ENCODE peak calls at places on chromosome 22, in nine cellular contexts. One of them, this sample, is unnamed.

GRCh38 chr22:25702571-25703167 is 39.3 kb upstream of the MYO18B start:
- DNase-seq in midbrain: no peak
- DNase-seq in AG09319: no peak
- DNase-seq in HTR-8/SVneo: no peak
- DNase-seq in activated T-cell treated with anti-CD3 and anti-CD28 coated beads for 1 hour: no peak
- DNase-seq in iris pigment epithelial cell: no peak
- DNase-seq in A549: no peak
- DNase-seq in HEK293T: no peak
- DNase-seq in hypothalamus: no peak
- DNase-seq in this sample: no peak

GRCh38 chr22:35352214-35353111 is 28.4 kb upstream of the HMOX1 start:
- DNase-seq in iris pigment epithelial cell: no peak
- DNase-seq in HEK293T: no peak
- DNase-seq in hypothalamus: peak
- DNase-seq in midbrain: peak
- DNase-seq in A549: peak
- DNase-seq in HTR-8/SVneo: no peak
- DNase-seq in AG09319: no peak
- DNase-seq in activated T-cell treated with anti-CD3 and anti-CD28 coated beads for 1 hour: peak
- DNase-seq in this sample: peak

GRCh38 chr22:25420925-25421904 is 143.3 kb upstream of the GRK3 start:
- DNase-seq in midbrain: no peak
- DNase-seq in HTR-8/SVneo: no peak
- DNase-seq in hypothalamus: no peak
- DNase-seq in activated T-cell treated with anti-CD3 and anti-CD28 coated beads for 1 hour: no peak
- DNase-seq in A549: no peak
- DNase-seq in AG09319: no peak
- DNase-seq in HEK293T: no peak
- DNase-seq in iris pigment epithelial cell: no peak
- DNase-seq in this sample: peak

GRCh38 chr22:19559324-19559811 is 35.2 kb upstream of the CLDN5 start:
- DNase-seq in HTR-8/SVneo: no peak
- DNase-seq in iris pigment epithelial cell: no peak
- DNase-seq in activated T-cell treated with anti-CD3 and anti-CD28 coated beads for 1 hour: no peak
- DNase-seq in midbrain: no peak
- DNase-seq in A549: no peak
- DNase-seq in AG09319: no peak
- DNase-seq in HEK293T: no peak
- DNase-seq in hypothalamus: no peak
- DNase-seq in this sample: no peak

GRCh38 chr22:20661473-20661872 is 112.4 kb upstream of the SERPIND1 start:
- DNase-seq in hypothalamus: no peak
- DNase-seq in AG09319: no peak
- DNase-seq in A549: no peak
- DNase-seq in activated T-cell treated with anti-CD3 and anti-CD28 coated beads for 1 hour: no peak
- DNase-seq in iris pigment epithelial cell: no peak
- DNase-seq in HTR-8/SVneo: no peak
- DNase-seq in midbrain: no peak
- DNase-seq in HEK293T: no peak
- DNase-seq in this sample: no peak

GRCh38 chr22:33116846-33117547 is 58.8 kb upstream of the SYN3 start:
- DNase-seq in HTR-8/SVneo: no peak
- DNase-seq in hypothalamus: no peak
- DNase-seq in activated T-cell treated with anti-CD3 and anti-CD28 coated beads for 1 hour: no peak
- DNase-seq in A549: no peak
- DNase-seq in AG09319: no peak
- DNase-seq in iris pigment epithelial cell: no peak
- DNase-seq in midbrain: no peak
- DNase-seq in HEK293T: no peak
- DNase-seq in this sample: no peak

GRCh38 chr22:30079952-30080533 is at the start of gene HORMAD2:
- DNase-seq in HTR-8/SVneo: no peak
- DNase-seq in AG09319: no peak
- DNase-seq in midbrain: peak
- DNase-seq in hypothalamus: peak
- DNase-seq in activated T-cell treated with anti-CD3 and anti-CD28 coated beads for 1 hour: no peak
- DNase-seq in HEK293T: no peak
- DNase-seq in A549: no peak
- DNase-seq in iris pigment epithelial cell: peak
- DNase-seq in this sample: no peak

GRCh38 chr22:37747090-37747714 is 50.4 kb downstream of the TRIOBP start:
- DNase-seq in iris pigment epithelial cell: peak
- DNase-seq in AG09319: no peak
- DNase-seq in HTR-8/SVneo: peak
- DNase-seq in A549: no peak
- DNase-seq in midbrain: no peak
- DNase-seq in activated T-cell treated with anti-CD3 and anti-CD28 coated beads for 1 hour: no peak
- DNase-seq in HEK293T: no peak
- DNase-seq in hypothalamus: no peak
- DNase-seq in this sample: no peak

GRCh38 chr22:42357634-42358296 is 74.4 kb downstream of the NFAM1 start:
- DNase-seq in HEK293T: no peak
- DNase-seq in A549: no peak
- DNase-seq in iris pigment epithelial cell: no peak
- DNase-seq in HTR-8/SVneo: no peak
- DNase-seq in activated T-cell treated with anti-CD3 and anti-CD28 coated beads for 1 hour: no peak
- DNase-seq in AG09319: no peak
- DNase-seq in midbrain: no peak
- DNase-seq in hypothalamus: no peak
- DNase-seq in this sample: no peak

GRCh38 chr22:49097966-49098365 is 729.7 kb downstream of the BRD1 start:
- DNase-seq in AG09319: no peak
- DNase-seq in iris pigment epithelial cell: no peak
- DNase-seq in HTR-8/SVneo: no peak
- DNase-seq in hypothalamus: no peak
- DNase-seq in midbrain: no peak
- DNase-seq in A549: no peak
- DNase-seq in activated T-cell treated with anti-CD3 and anti-CD28 coated beads for 1 hour: no peak
- DNase-seq in HEK293T: no peak
- DNase-seq in this sample: no peak

GRCh38 chr22:28438183-28438778 is 241.4 kb downstream of the TTC28 start:
- DNase-seq in A549: no peak
- DNase-seq in HEK293T: no peak
- DNase-seq in HTR-8/SVneo: no peak
- DNase-seq in hypothalamus: no peak
- DNase-seq in activated T-cell treated with anti-CD3 and anti-CD28 coated beads for 1 hour: no peak
- DNase-seq in AG09319: no peak
- DNase-seq in midbrain: no peak
- DNase-seq in iris pigment epithelial cell: no peak
- DNase-seq in this sample: no peak

This sample was measured in cerebellar cortex.